ENCODE peak calls at places on chromosomes 12 and 14, in six cellular contexts. D is ovary; A is fibroblast of lung; F is CD4-positive, CD25-positive, alpha-beta regulatory T cell; R is A549; B is GM23338. L is an unnamed sample.

GRCh38 chr14:32661216-32661615 is 277.5 kb upstream of the NPAS3 start:
- DNase-seq in D (no peak), A (no peak), F (no peak), R (no peak), B (no peak), L (no peak)

GRCh38 chr14:105107351-105107750 is 42.1 kb upstream of the GPR132 start:
- DNase-seq in D (no peak), A (no peak), F (no peak), R (no peak), B (no peak), L (no peak)

GRCh38 chr12:42921741-42922511 is 332.4 kb upstream of the PRICKLE1 start:
- DNase-seq in D (no peak), A (peak; percentile 38), F (no peak), R (peak; percentile 18), B (no peak), L (no peak)

GRCh38 chr12:49698619-49699545 is 8.3 kb downstream of the FMNL3 start:
- DNase-seq in D (no peak), A (peak; percentile 19), F (peak; percentile 68), R (no peak), B (peak; percentile 96), L (no peak)

GRCh38 chr14:54818201-54819133 is 84.2 kb downstream of the GCH1 start:
- DNase-seq in D (no peak), A (peak; percentile 53), F (no peak), R (no peak), B (no peak), L (no peak)

GRCh38 chr14:50318031-50318626 is 6.0 kb downstream of the DMAC2L start:
- DNase-seq in D (no peak), A (peak; percentile 78), F (peak; percentile 18), R (peak; percentile 46), B (peak; percentile 74), L (no peak)

GRCh38 chr14:47678993-47679392 is 3.6 kb upstream of the MDGA2 start:
- DNase-seq in D (no peak), A (no peak), F (no peak), R (no peak), B (peak; percentile 52), L (no peak)

GRCh38 chr12:20601668-20602280 is 93.4 kb upstream of the SLCO1C1 start:
- DNase-seq in D (no peak), A (peak; percentile 80), F (no peak), R (peak; percentile 79), B (peak; percentile 71), L (no peak)

GRCh38 chr12:19190292-19191031 is 60.9 kb downstream of the PLEKHA5 start:
- DNase-seq in D (no peak), A (peak; percentile 43), F (no peak), R (no peak), B (no peak), L (no peak)

GRCh38 chr12:19189522-19189921 is 60.0 kb downstream of the PLEKHA5 start:
- DNase-seq in D (no peak), A (no peak), F (no peak), R (no peak), B (no peak), L (no peak)

GRCh38 chr12:19185262-19185929 is 55.9 kb downstream of the PLEKHA5 start:
- DNase-seq in D (no peak), A (no peak), F (no peak), R (no peak), B (peak; percentile 76), L (no peak)

GRCh38 chr12:19183121-19183838 is 53.7 kb downstream of the PLEKHA5 start:
- DNase-seq in D (no peak), A (peak; percentile 55), F (no peak), R (peak; percentile 30), B (peak; percentile 63), L (no peak)

DNA sequence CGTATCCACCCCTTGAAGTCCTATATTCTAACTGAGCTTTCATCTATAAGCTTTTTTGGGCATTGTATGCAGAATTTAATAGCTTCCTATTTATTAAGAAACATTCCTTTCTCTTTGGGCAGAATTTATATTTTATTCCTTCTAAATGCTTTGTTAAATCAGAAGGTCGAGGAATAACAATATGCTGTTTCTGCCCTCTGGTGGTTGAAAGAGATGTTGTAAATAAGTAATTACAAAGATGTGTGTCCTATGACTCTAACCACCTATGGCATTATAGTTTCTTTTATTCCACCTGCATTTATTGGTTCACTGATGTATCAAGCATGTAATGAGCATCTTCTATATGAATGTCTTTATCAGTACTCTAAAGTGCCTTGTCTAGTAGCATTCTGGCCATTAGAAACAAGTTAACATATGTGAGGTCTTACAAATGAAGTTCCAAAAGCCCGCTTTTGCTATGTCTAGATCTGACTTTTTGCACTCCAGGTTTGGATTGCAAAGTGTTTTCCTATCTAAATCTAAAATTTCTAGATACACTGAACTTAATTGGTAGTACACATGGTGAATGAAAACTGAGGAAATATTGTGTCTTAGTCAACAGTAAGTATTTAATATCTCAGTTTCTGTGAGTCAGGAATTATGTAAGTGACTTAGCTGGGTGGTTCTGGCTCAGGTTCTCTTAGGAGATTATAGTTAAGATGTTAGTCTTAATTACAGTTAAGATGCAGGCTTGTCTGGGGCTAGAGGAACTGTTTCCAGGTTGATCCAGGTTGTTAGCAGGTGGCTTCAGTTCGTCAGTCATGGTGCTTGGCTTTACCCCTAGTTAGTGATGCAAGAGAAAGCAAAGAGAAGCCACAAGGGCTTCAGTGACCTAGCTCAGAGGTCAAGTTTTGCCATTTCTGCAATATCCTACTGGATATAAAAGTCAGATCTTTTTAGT is 57.5 kb downstream of the PLEKHA5 start:
- DNase-seq in D (no peak), A (peak; percentile 79), F (peak; percentile 23), R (peak; percentile 59), B (peak; percentile 77), L (no peak)
- H3K27ac ChIP-seq in D (no peak overlapping the region), A (no peak overlapping the region), F (no peak overlapping the region), R (no peak overlapping the region), B (peak overlapping the region; percentile 53), L (no peak overlapping the region)

DNA sequence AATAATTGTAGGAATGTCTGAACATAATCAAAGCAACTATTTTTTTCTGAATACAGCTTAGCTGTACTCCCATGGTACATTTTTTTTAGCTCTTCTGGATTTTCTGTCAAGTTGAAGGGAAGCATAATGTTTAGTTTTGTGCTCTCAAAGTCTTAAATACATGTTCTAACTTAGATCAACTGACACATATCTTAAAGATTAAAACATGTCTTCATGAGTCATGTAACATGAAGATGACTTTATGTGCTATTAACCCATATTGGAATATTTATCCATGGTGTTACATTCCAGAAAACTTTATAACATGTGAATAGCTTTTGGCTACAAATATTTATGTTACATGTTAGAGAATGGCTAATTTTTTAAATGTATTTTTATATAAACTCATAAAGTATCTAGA is 255.7 kb downstream of the BTG1 start:
- DNase-seq in D (no peak), A (peak; percentile 17), F (no peak), R (no peak), B (no peak), L (no peak)
- H3K27ac ChIP-seq in D (no peak overlapping the region), A (no peak overlapping the region), F (no peak overlapping the region), R (no peak overlapping the region), B (no peak overlapping the region), L (no peak overlapping the region)

GRCh38 chr14:61475316-61475715 is 153.9 kb downstream of the PRKCH start:
- DNase-seq in D (no peak), A (peak; percentile 90), F (peak; percentile 73), R (peak; percentile 80), B (peak; percentile 88), L (no peak)
- H3K27ac ChIP-seq in D (no peak overlapping the region), A (peak overlapping the region; percentile 92), F (peak overlapping the region; percentile 99), R (peak overlapping the region; percentile 95), B (no peak overlapping the region), L (no peak overlapping the region)

DNA sequence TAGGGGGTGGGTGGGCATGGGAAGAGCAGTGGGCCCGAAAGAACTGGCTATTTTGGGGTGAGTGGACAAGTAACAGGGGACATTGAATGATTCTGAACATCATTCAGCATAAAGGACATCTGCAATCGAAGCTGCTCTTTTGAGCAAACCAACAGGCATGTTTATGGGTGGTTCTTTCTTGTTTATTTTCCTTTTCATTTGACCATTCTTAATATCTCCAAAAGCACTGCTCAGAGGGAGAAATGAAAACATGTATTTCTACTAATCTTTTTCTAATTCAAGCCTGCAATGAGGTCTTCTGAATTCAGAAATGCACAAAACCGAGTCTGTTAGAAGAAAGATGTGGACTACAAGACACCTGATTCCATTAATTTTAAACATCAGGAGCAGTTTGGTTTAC is 54.0 kb downstream of the NUAK1 start:
- DNase-seq in D (no peak), A (no peak), F (no peak), R (no peak), B (no peak), L (no peak)
- H3K27ac ChIP-seq in D (no peak overlapping the region), A (peak overlapping the region; percentile 65), F (no peak overlapping the region), R (peak overlapping the region; percentile 87), B (peak overlapping the region; percentile 80), L (peak overlapping the region; percentile 98)

DNA sequence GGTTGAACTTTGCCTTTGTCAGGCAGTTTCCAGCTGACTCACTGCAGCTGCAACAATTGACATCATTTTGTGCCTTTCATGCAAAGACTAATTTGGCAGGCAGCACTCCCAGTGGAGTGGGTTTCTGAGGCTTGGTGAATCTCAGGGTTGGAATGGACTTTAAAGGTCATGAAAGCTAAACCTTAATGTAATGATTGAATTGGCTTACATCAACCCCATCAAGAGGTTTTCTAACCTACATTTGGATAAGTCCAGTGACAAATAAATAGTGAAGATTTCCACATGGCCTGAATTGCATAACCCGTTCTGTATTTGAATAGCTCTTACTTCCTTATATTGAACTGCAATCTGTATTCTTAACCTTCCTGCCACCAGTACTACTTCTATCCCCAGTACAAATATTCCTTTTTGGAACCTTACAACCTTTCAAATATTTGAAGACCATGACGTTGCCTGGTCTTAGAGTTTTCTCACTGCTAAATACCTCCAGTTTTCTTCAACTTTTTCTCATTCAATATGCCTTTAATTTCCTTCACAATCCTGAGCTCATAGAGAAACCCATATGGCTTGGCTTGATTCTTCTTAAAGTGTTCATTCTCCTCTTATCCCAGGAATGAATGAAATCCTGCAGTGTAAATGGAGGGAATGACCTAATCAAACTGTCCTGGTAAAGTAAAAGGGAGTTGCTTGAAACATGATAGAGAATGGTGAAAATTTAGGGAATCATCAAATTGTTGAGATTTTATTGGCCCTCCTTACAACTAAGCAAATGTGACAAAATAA is 168.1 kb upstream of the NOVA1 start:
- DNase-seq in D (no peak), A (peak; percentile 99), F (no peak), R (peak; percentile 81), B (no peak), L (no peak)
- H3K27ac ChIP-seq in D (no peak overlapping the region), A (peak overlapping the region; percentile 40), F (no peak overlapping the region), R (peak overlapping the region; percentile 75), B (no peak overlapping the region), L (no peak overlapping the region)

L was measured in substantia nigra.